ENCODE peak calls at places on chromosome 11, in seven cellular contexts. I, P, W, N, C, E and F are unnamed samples.

GRCh38 chr11:48001438-48002021 is 21.2 kb downstream of the PTPRJ start:
- DNase-seq in C (no peak), N (peak; percentile 87), P (no peak), E (peak; percentile 41), I (no peak), W (peak; percentile 42), F (peak; percentile 71)

GRCh38 chr11:12402691-12403120 is 25.3 kb downstream of the PARVA start:
- DNase-seq in I (no peak), P (no peak), C (no peak), N (no peak), W (no peak), E (no peak), F (no peak)

GRCh38 chr11:12008790-12009616 is 577 bp upstream of the DKK3 start:
- DNase-seq in I (peak; percentile 74), W (no peak), C (peak; percentile 78), E (no peak), N (no peak), P (peak; percentile 65), F (peak; percentile 35)

GRCh38 chr11:15258433-15259350 is 144.0 kb downstream of the INSC start:
- DNase-seq in I (no peak), W (no peak), C (no peak), E (no peak), P (no peak), N (peak; percentile 32), F (no peak)

GRCh38 chr11:119651802-119652584 is 77.0 kb downstream of the NECTIN1 start:
- DNase-seq in W (no peak), E (no peak), I (no peak), C (no peak), P (peak; percentile 80), N (no peak), F (no peak)

GRCh38 chr11:134544095-134544815 is 132.2 kb upstream of the B3GAT1 start:
- DNase-seq in P (no peak), N (no peak), C (no peak), I (no peak), E (no peak), W (no peak), F (no peak)

GRCh38 chr11:110355011-110355744 is 58.8 kb upstream of the RDX start:
- DNase-seq in E (peak; percentile 21), I (no peak), W (no peak), P (no peak), C (no peak), N (no peak), F (no peak)

GRCh38 chr11:59029490-59029889 is 56.6 kb upstream of the GLYATL1B start:
- DNase-seq in N (no peak), W (no peak), E (no peak), P (no peak), C (no peak), I (no peak), F (no peak)

GRCh38 chr11:65437436-65438227 is 15.0 kb downstream of the NEAT1 start:
- DNase-seq in N (peak; percentile 49), P (no peak), E (peak; percentile 24), I (peak; percentile 64), C (no peak), W (no peak), F (no peak)

GRCh38 chr11:89405629-89406028 is 85.5 kb downstream of the NOX4 start:
- DNase-seq in E (no peak), I (no peak), N (peak; percentile 57), P (no peak), W (no peak), C (no peak), F (no peak)

GRCh38 chr11:33618956-33619355 is 81.7 kb downstream of the C11orf91 start:
- DNase-seq in N (no peak), P (no peak), W (no peak), E (no peak), C (no peak), I (no peak), F (no peak)

GRCh38 chr11:111777094-111778046 is 11.2 kb upstream of the PPP2R1B start:
- DNase-seq in I (no peak), N (peak; percentile 88), P (no peak), C (peak; percentile 35), W (peak; percentile 71), E (no peak), F (peak; percentile 62)

GRCh38 chr11:117928818-117929567 is at the start of gene TMPRSS13:
- DNase-seq in N (no peak), P (no peak), I (peak; percentile 52), E (no peak), W (no peak), C (no peak), F (no peak)

GRCh38 chr11:128165572-128165971 is 421.8 kb downstream of the ETS1 start:
- DNase-seq in C (no peak), N (no peak), I (no peak), P (no peak), W (no peak), E (no peak), F (no peak)

GRCh38 chr11:20157768-20158167 is 2.5 kb downstream of the DBX1 start:
- DNase-seq in W (no peak), E (no peak), P (no peak), C (no peak), N (no peak), I (no peak), F (no peak)

GRCh38 chr11:95364324-95365295 is 133.6 kb upstream of the SESN3 start:
- DNase-seq in W (no peak), P (no peak), N (peak; percentile 50), E (no peak), I (no peak), C (peak; percentile 36), F (no peak)

GRCh38 chr11:14300661-14301304 is 58.2 kb downstream of the RRAS2 start:
- DNase-seq in N (peak; percentile 86), C (peak; percentile 29), W (peak; percentile 64), P (no peak), I (peak; percentile 77), E (peak; percentile 27), F (peak; percentile 72)

DNA sequence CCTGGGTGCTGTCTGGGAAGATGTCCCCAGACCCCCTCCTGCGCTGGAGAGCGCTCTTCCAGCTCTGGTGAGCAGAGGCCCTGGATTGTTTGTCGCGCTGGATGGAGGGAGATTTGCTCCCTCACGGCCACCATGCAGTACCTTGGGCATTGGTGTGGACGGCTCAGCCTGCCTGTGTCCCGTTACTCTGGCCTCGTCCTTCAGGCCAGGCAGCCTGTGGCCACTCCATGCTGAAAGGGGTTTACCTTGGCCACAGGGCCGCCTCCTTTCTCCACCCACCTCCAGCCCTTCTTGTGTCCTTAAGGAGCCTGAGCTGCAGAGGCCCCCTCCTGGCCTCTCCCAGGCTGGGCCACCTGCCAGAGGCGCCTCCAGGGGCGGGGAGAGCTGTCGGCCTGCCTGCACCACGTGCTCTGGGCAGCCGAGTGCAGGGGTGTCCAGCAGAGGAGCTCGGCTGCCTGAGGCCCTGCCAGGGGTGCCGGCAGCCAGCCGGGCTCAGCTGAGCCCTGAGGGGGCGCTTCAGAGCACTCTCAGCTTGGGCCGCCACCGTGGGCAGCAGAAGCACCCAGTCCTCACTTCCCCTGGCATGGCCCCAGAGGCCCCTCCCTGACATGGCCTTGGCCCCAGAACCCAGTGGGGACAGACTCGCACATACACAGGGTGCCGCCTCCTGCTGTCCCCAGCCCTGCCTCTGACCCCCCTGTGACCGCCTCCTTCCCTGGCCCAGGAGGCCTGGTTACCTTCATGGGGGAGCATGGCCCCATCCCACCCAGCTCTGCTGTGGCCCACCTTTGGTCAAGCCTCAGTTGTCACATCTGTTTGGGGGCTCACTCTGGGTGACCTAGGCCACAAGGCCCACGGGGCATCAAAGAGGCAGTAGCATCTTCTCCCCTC is 3.4 kb downstream of the CCND1 start:
- DNase-seq in P (peak; percentile 87), E (peak; percentile 64), C (peak; percentile 85), N (peak; percentile 91), W (no peak), I (peak; percentile 94), F (peak; percentile 94)
- TF ChIP-seq CTCF in P (no peak), E (peak; percentile 34), C (peak; percentile 31), N (peak; percentile 39), W (no peak), I (peak; percentile 33), F (peak; percentile 75)

DNA sequence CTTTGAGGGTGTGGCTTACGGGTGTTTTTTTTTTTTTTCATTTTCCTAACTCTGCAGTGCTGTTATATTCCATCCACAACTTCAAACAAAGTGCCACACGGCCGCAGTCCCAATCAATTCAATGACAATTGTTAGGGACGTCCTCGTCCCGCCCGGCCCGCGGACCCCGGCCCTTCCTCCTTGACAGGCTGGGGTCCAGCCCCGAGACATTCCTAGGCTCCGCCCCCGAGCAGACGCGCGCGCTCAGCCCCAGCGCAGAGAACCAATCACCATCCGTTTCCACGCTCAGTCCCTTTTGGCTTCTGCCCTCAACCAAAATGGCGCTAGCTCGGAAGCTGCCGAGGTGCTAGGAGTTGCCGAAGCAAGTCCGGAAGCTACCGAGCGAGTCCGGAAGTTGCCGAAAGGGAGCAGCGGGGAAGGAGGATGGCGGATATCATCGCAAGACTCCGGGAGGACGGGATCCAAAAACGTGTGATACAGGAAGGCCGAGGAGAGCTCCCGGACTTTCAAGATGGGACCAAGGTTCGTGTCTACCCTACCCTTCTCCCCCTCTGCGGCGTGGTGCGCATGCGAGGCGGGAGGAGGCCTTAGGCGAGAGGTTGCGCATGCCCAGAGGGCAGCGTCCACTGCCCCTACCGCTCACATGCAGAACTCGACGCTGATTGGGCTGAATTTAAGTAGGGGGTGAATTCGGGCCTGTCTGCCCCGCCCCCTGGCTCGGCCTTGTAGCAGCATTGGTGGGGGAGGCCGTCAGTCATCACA is at the start of gene AIP:
- DNase-seq in P (peak; percentile 99), E (peak; percentile 96), C (peak; percentile 99), W (peak; percentile 96), I (peak; percentile 99), N (peak; percentile 99), F (peak; percentile 97)
- TF ChIP-seq CTCF in P (no peak), E (peak; percentile 14), C (no peak), W (no peak), I (peak; percentile 45), N (peak; percentile 29), F (peak; percentile 52)

GRCh38 chr11:36306888-36307287 is 10.8 kb downstream of the PRR5L start:
- DNase-seq in C (peak; percentile 15), E (no peak), I (no peak), P (no peak), W (peak; percentile 55), N (peak; percentile 78), F (peak; percentile 45)
- TF ChIP-seq CTCF in C (peak; percentile 47), E (peak; percentile 23), I (peak; percentile 21), P (no peak), W (peak; percentile 60), N (peak; percentile 61), F (peak; percentile 81)

GRCh38 chr11:3052109-3052479 is 5.1 kb downstream of the CARS1 start:
- DNase-seq in C (peak; percentile 72), W (no peak), E (no peak), I (no peak), N (no peak), P (no peak), F (no peak)

GRCh38 chr11:3052567-3052966 is 4.7 kb downstream of the CARS1 start:
- DNase-seq in N (no peak), W (no peak), I (no peak), E (no peak), P (no peak), C (no peak), F (no peak)

GRCh38 chr11:3050386-3051325 is 6.6 kb downstream of the CARS1 start:
- DNase-seq in E (no peak), P (peak; percentile 51), C (no peak), I (no peak), W (no peak), N (no peak), F (no peak)

GRCh38 chr11:3049430-3050243 is 7.6 kb downstream of the CARS1 start:
- DNase-seq in E (peak; percentile 77), W (peak; percentile 77), N (peak; percentile 96), C (peak; percentile 65), I (peak; percentile 94), P (peak; percentile 76), F (peak; percentile 96)

GRCh38 chr11:3051435-3052108 is 5.7 kb downstream of the CARS1 start:
- DNase-seq in W (no peak), E (no peak), C (no peak), I (no peak), N (no peak), P (no peak), F (no peak)
- TF ChIP-seq CTCF in W (no peak), E (no peak), C (peak; percentile 18), I (no peak), N (peak; percentile 14), P (no peak), F (peak; percentile 53)